ENCODE peak calls at places on chromosomes 5 and 9, in four cellular contexts. Q is amniotic stem cell, S is GM13977, V is breast epithelium. B is an unnamed sample.

GRCh38 chr5:151905639-151906038 is 19.0 kb downstream of the GLRA1 start:
- DNase-seq in S (no peak), V (no peak), Q (no peak), B (no peak)

GRCh38 chr5:15694694-15695093 is 194.7 kb downstream of the FBXL7 start:
- DNase-seq in V (no peak), Q (no peak), S (no peak), B (no peak)

GRCh38 chr9:89969881-89970639 is 365.2 kb downstream of the GADD45G start:
- DNase-seq in V (no peak), Q (no peak), S (no peak), B (no peak)

GRCh38 chr5:151596839-151597539 is 5.9 kb upstream of the FAT2 start:
- DNase-seq in S (no peak), V (no peak), Q (no peak), B (no peak)

GRCh38 chr9:101758300-101758930 is 20.0 kb upstream of the GRIN3A start:
- DNase-seq in S (no peak), V (no peak), Q (no peak), B (no peak)

GRCh38 chr9:6680797-6681146 is 35.2 kb upstream of the GLDC start:
- DNase-seq in V (peak; percentile 60), S (peak; percentile 61), Q (no peak), B (peak; percentile 63)

GRCh38 chr9:94867281-94867841 is 140.9 kb downstream of the AOPEP start:
- DNase-seq in Q (peak; percentile 48), S (no peak), V (peak; percentile 63), B (no peak)

GRCh38 chr5:151244210-151244609 is 8.8 kb upstream of the GM2A start:
- DNase-seq in V (no peak), Q (no peak), S (no peak), B (no peak)

GRCh38 chr5:124530916-124531315 is 215.5 kb downstream of the ZNF608 start:
- DNase-seq in Q (no peak), S (no peak), V (no peak), B (no peak)

GRCh38 chr9:135358161-135358940 is 121.2 kb upstream of the PPP1R26 start:
- DNase-seq in Q (no peak), V (no peak), S (no peak), B (no peak)

GRCh38 chr5:132425009-132425937 is 55.8 kb downstream of the SLC22A5 start:
- DNase-seq in Q (peak; percentile 20), S (peak; percentile 75), V (no peak), B (peak; percentile 80)

GRCh38 chr5:176697267-176697928 is 50.1 kb downstream of the TSPAN17 start:
- DNase-seq in Q (no peak), V (no peak), S (no peak), B (no peak)